ENCODE peak calls at places on chromosome 18, in seven cellular contexts. G is CD8-positive, alpha-beta T cell; J is cardiac fibroblast; U is astrocyte; T is right atrium auricular region; R is brain microvascular endothelial cell; A is GM23338. Z is an unnamed sample.

GRCh38 chr18:32259553-32259952 is 69.7 kb downstream of the MEP1B start:
- DNase-seq in G (no peak), J (peak), U (no peak), T (no peak), R (no peak), A (no peak), Z (no peak)

GRCh38 chr18:63178526-63178880 is 141.1 kb downstream of the BCL2 start:
- DNase-seq in G (no peak), J (peak), U (no peak), T (peak), R (no peak), A (no peak), Z (no peak)

GRCh38 chr18:58125183-58125582 is 81.2 kb downstream of the NEDD4L start:
- DNase-seq in G (no peak), J (peak), U (no peak), T (no peak), R (peak), A (peak), Z (peak)

GRCh38 chr18:41645600-41646360 is 309.3 kb upstream of the PIK3C3 start:
- DNase-seq in G (no peak), J (no peak), U (no peak), T (no peak), R (no peak), A (no peak), Z (no peak)

GRCh38 chr18:48109961-48110493 is 179.6 kb upstream of the SMAD2 start:
- DNase-seq in G (no peak), J (no peak), U (no peak), T (no peak), R (no peak), A (no peak), Z (no peak)

GRCh38 chr18:43869451-43870008 is 592.2 kb upstream of the SYT4 start:
- DNase-seq in G (no peak), J (peak), U (peak), T (no peak), R (peak), A (no peak), Z (peak)

GRCh38 chr18:9684901-9685738 is 23.0 kb upstream of the RAB31 start:
- DNase-seq in G (no peak), J (peak), U (peak), T (peak), R (no peak), A (no peak), Z (peak)

GRCh38 chr18:67347499-67347898 is 169.0 kb downstream of the DSEL start:
- DNase-seq in G (no peak), J (no peak), U (no peak), T (no peak), R (no peak), A (no peak), Z (no peak)

GRCh38 chr18:48621240-48621639 is 82.4 kb downstream of the CTIF start:
- DNase-seq in G (no peak), J (peak), U (peak), T (no peak), R (peak), A (no peak), Z (peak)

GRCh38 chr18:35024965-35025364 is 16.2 kb upstream of the MAPRE2 start:
- DNase-seq in G (no peak), J (peak), U (peak), T (peak), R (peak), A (no peak), Z (peak)

GRCh38 chr18:61579581-61579980 is 246.4 kb downstream of the CDH20 start:
- DNase-seq in G (no peak), J (no peak), U (no peak), T (no peak), R (no peak), A (no peak), Z (no peak)

GRCh38 chr18:500230-500555 is 308 bp downstream of the COLEC12 start:
- DNase-seq in G (no peak), J (no peak), U (no peak), T (no peak), R (no peak), A (peak), Z (no peak)
- TF ChIP-seq CTCF in G (no peak), J (no peak), U (no peak), T (no peak), R (no peak), A (peak), Z (no peak)

GRCh38 chr18:59902993-59903610 is 3.3 kb downstream of the PMAIP1 start:
- DNase-seq in G (no peak), J (no peak), U (no peak), T (no peak), R (no peak), A (no peak), Z (no peak)
- H3K4me3 ChIP-seq in G (no peak), J (no peak), U (peak), T (no peak), R (no peak), A (peak), Z (peak)

DNA sequence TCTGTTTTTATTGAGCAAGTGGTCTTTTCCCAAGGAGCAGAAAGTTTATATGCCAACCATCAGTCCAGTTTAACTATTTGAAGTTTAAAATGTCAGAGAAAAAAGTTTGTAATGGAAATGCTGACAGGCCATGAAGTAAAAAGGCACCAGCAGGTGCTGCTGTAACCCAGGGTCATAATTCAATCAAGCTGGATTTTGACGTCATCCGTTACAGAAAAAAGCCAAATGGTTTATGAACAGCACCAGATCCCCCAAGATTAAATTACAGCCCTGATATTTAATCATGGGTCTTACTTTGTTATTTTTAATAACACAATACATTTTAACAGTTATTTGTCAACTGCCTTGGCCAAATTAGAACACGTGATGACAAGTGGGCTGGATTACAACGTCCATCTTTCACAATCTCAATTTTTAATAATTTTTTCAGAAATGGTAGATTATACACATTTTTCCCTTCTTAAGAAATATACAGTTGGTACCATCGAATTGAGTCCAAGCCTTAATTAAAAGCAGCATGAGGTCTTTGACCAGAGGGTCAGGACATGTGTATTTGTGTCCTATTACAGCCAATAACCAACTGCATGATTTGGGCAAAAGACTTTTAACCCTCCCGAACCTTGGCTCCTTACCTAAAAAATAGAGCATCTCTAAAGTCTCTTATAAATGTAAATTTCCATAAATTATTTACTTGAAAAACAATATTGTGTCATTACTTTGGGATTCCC is 10.0 kb downstream of the TCF4 start:
- DNase-seq in G (no peak), J (no peak), U (no peak), T (no peak), R (no peak), A (peak), Z (no peak)
- TF ChIP-seq CTCF in G (no peak), J (no peak), U (no peak), T (no peak), R (peak), A (peak), Z (no peak)

GRCh38 chr18:14746897-14747296 is 1.1 kb upstream of the ANKRD30B start:
- DNase-seq in G (no peak), J (no peak), U (no peak), T (no peak), R (no peak), A (no peak), Z (no peak)

GRCh38 chr18:14747513-14748474 is at the start of gene ANKRD30B:
- DNase-seq in G (no peak), J (no peak), U (no peak), T (no peak), R (no peak), A (no peak), Z (no peak)

DNA sequence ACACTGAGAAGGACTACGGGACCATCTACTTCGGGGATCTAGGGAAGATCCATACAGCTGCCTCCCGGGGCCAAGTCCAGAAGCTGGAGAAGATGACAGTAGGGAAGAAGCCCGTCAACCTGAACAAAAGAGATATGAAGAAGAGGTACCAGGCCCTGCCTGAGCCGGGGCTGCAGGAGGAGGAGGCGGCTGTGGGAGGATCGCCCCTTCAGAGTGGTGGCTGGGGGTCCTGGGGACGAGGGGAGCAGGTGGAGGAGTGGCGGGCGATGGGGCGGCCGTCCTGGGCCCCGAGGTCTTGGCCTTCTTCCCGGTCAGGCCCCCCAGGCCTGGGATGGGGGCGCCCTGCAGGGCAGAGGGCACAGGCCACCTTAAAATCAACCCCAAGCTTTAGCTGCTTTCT is 524 bp downstream of the ANKRD30B start:
- DNase-seq in G (no peak), J (no peak), U (no peak), T (no peak), R (no peak), A (no peak), Z (no peak)
- H3K4me3 ChIP-seq in G (no peak), J (no peak), U (no peak), T (no peak), R (peak), A (no peak), Z (no peak)

DNA sequence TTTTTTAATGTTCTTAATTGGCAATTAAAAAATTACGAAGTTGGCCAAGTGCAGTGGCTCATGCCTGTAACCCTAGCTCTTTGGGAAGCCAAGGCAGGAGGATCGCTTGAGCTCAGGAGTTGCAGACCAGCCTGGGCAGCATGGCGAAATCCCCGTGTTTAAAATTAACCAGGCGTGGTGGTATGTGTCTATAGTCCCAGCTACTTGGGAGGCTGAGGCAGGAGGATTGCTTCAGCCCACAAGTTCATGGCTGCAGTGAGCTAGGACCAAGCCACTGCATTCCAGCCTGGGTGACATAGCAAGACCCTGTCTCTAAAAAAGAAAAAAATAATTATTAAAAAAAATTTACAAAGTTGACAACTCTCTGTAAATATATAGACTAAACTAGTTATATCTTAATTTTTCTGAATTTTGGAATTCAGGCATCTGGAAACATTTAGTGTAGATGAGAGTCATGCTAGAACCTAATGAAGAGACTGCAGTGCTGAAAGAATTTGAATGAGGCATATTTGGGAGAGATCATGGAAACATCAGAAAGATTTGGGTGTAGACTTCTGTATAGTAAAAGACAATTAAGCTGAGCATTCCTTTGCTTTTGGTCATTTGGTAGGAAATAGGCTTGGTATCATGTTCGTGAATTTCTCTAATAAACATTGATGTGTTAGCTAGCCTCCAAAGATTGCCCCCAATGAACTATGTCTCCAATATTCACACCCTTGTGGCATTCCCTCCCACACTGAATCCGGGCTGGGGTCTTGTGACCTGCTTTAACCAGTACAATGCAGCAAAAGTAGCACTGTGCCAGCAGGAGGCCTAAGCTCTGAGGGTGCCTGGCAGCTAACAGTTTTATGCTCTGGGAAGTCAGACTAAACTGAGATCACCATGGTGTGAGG is 4.2 kb upstream of the ROCK1 start:
- DNase-seq in G (no peak), J (peak), U (peak), T (no peak), R (peak), A (peak), Z (peak)
- TF ChIP-seq CTCF in G (no peak), J (no peak), U (no peak), T (no peak), R (no peak), A (no peak), Z (peak)

GRCh38 chr18:80010551-80010906 is 22.2 kb upstream of the TXNL4A start:
- DNase-seq in G (no peak), J (no peak), U (no peak), T (no peak), R (no peak), A (no peak), Z (no peak)
- H3K4me3 ChIP-seq in G (no peak), J (no peak), U (no peak), T (no peak), R (no peak), A (no peak), Z (no peak)

DNA sequence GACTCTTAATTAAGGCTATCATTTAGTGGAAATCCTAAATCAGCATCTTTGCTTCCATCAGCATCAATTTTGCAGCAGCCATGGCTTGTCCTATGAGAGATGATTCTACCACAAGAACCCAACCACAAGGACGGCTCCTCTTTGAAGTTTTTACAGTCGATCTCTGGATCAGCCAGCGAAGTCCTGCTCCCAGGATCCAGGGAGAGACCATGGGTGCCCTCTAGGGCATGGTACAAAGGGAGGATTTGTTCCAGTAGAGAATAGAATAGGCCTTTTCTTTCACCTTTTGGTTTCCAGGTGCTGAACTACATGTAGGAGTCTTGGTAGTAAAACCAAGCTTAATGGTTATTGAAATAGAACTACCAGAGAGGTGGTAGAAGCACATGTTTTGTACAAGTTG is 52.7 kb downstream of the TMEM200C start:
- DNase-seq in G (no peak), J (no peak), U (no peak), T (no peak), R (no peak), A (peak), Z (no peak)
- TF ChIP-seq CTCF in G (no peak), J (no peak), U (no peak), T (no peak), R (no peak), A (peak), Z (no peak)

GRCh38 chr18:76162886-76163285 is 332.2 kb downstream of the ZNF516 start:
- DNase-seq in G (no peak), J (no peak), U (no peak), T (no peak), R (no peak), A (no peak), Z (no peak)

GRCh38 chr18:76167440-76167839 is 327.6 kb downstream of the ZNF516 start:
- DNase-seq in G (no peak), J (no peak), U (no peak), T (no peak), R (no peak), A (no peak), Z (no peak)

GRCh38 chr18:76169733-76170132 is 325.3 kb downstream of the ZNF516 start:
- DNase-seq in G (no peak), J (no peak), U (no peak), T (no peak), R (no peak), A (no peak), Z (no peak)

DNA sequence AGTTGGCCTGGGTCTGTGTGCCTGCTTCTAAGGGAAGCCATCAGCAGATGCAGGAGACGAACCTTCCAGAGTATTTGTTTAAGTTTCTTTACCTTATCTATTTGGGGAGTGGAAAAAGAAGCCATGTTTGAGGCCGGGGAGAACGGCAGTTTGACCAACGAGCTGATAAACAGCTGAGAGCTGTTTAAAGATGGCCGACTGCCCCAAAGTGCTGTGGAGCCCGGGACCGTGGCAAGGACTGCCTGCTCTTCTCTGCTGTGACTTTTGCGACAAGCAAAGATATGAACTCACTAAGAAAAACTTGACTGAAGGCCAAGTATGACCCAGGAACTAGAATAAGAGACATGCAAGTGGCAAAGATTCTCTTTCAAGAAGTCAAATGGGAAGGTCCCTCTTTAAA is 326.8 kb downstream of the ZNF516 start:
- DNase-seq in G (no peak), J (no peak), U (no peak), T (no peak), R (no peak), A (no peak), Z (no peak)
- H3K4me3 ChIP-seq in G (no peak), J (no peak), U (no peak), T (no peak), R (no peak), A (no peak), Z (no peak)

DNA sequence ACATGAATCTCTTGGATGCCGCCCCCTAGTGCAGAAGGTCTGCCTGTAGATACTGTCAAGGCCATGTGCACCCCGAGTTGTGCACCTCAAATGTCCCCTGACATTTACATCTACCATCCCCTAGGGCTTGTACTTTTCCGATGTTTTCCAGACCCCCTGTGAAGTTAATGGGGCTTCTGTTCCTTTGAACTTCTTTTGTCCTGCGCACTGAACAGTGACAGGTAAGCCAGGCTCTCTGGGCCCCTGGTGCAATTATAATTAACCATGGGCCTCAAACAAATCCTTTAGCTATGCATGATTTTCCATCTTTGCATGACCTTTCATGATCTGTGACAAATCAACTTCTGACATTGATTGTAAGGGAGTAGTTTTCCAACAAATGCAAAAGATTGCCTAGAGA is 158.4 kb downstream of the FHOD3 start:
- DNase-seq in G (no peak), J (no peak), U (no peak), T (no peak), R (no peak), A (no peak), Z (no peak)
- TF ChIP-seq CTCF in G (no peak), J (peak), U (no peak), T (no peak), R (peak), A (peak), Z (no peak)

GRCh38 chr18:22847392-22847791 is 85.7 kb upstream of the RBBP8 start:
- DNase-seq in G (no peak), J (peak), U (peak), T (no peak), R (no peak), A (peak), Z (peak)

GRCh38 chr18:22847867-22848451 is 85.2 kb upstream of the RBBP8 start:
- DNase-seq in G (no peak), J (peak), U (no peak), T (no peak), R (no peak), A (no peak), Z (no peak)

GRCh38 chr18:22846088-22846683 is 86.9 kb upstream of the RBBP8 start:
- DNase-seq in G (no peak), J (peak), U (no peak), T (no peak), R (no peak), A (peak), Z (peak)

GRCh38 chr18:22846697-22847096 is 86.4 kb upstream of the RBBP8 start:
- DNase-seq in G (no peak), J (no peak), U (no peak), T (no peak), R (no peak), A (no peak), Z (no peak)

GRCh38 chr18:22848618-22849017 is 84.5 kb upstream of the RBBP8 start:
- DNase-seq in G (no peak), J (peak), U (peak), T (no peak), R (peak), A (no peak), Z (peak)
- H3K4me3 ChIP-seq in G (no peak), J (no peak), U (no peak), T (no peak), R (no peak), A (no peak), Z (no peak)

Z was measured in choroid plexus epithelial cell.